ENCODE peak calls at places on chromosome 17, in nine cellular contexts. K is mucosa of descending colon, T is ovary, N is AG10803, J is brain microvascular endothelial cell, U is body of pancreas, M is OCI-LY7, B is mammary epithelial cell, R is BE2C. I is an unnamed sample.

GRCh38 chr17:81713556-81714411 is 1.7 kb downstream of the SLC25A10 start:
- DNase-seq in K (peak; percentile 76), T (peak; percentile 36), N (no peak), J (no peak), U (peak; percentile 71), M (no peak), B (no peak), R (no peak), I (no peak)

GRCh38 chr17:9434502-9435113 is 141.0 kb downstream of the STX8 start:
- DNase-seq in K (peak; percentile 16), T (no peak), N (no peak), J (peak; percentile 6), U (no peak), M (no peak), B (peak; percentile 24), R (no peak), I (peak; percentile 5)

GRCh38 chr17:78925662-78926555 is 722 bp upstream of the TIMP2 start:
- DNase-seq in K (peak; percentile 71), T (peak; percentile 87), N (peak; percentile 91), J (peak; percentile 86), U (peak; percentile 66), M (no peak), B (no peak), R (no peak), I (no peak)

GRCh38 chr17:60947100-60947499 is 269.4 kb downstream of the BCAS3 start:
- DNase-seq in K (no peak), T (no peak), N (peak; percentile 51), J (peak; percentile 25), U (no peak), M (no peak), B (no peak), R (no peak), I (no peak)

GRCh38 chr17:32646941-32647340 is 160.1 kb downstream of the CDK5R1 start:
- DNase-seq in K (no peak), T (no peak), N (no peak), J (no peak), U (no peak), M (no peak), B (no peak), R (no peak), I (no peak)

GRCh38 chr17:1315409-1315808 is 35.9 kb downstream of the TRARG1 start:
- DNase-seq in K (no peak), T (no peak), N (no peak), J (no peak), U (no peak), M (no peak), B (no peak), R (no peak), I (no peak)

GRCh38 chr17:44967907-44968224 is 237 bp downstream of the C1QL1 start:
- DNase-seq in K (no peak), T (peak; percentile 41), N (no peak), J (no peak), U (no peak), M (no peak), B (no peak), R (no peak), I (no peak)

GRCh38 chr17:63437287-63438091 is 8.6 kb downstream of the CYB561 start:
- DNase-seq in K (no peak), T (peak; percentile 59), N (peak; percentile 47), J (no peak), U (peak; percentile 85), M (no peak), B (no peak), R (peak; percentile 55), I (no peak)

GRCh38 chr17:22703204-22703603 is 1010.9 kb downstream of the KCNJ18 start:
- DNase-seq in K (no peak), T (no peak), N (no peak), J (no peak), U (no peak), M (no peak), B (no peak), R (no peak), I (no peak)

GRCh38 chr17:78924481-78925151 is 571 bp downstream of the TIMP2 start:
- DNase-seq in K (no peak), T (peak; percentile 70), N (peak; percentile 59), J (no peak), U (no peak), M (no peak), B (no peak), R (no peak), I (no peak)

GRCh38 chr17:82668631-82669099 is 20.4 kb upstream of the WDR45B start:
- DNase-seq in K (peak; percentile 74), T (peak; percentile 55), N (peak; percentile 69), J (peak; percentile 21), U (peak; percentile 80), M (peak; percentile 73), B (peak; percentile 37), R (peak; percentile 86), I (no peak)

GRCh38 chr17:65677932-65678331 is 116.5 kb upstream of the AXIN2 start:
- DNase-seq in K (no peak), T (no peak), N (peak; percentile 31), J (peak; percentile 40), U (no peak), M (no peak), B (no peak), R (no peak), I (no peak)

GRCh38 chr17:36934144-36934758 is 3.0 kb upstream of the LHX1 start:
- DNase-seq in K (no peak), T (no peak), N (no peak), J (no peak), U (no peak), M (no peak), B (no peak), R (no peak), I (no peak)

GRCh38 chr17:82281502-82282238 is 8.2 kb upstream of the CSNK1D start:
- DNase-seq in K (no peak), T (no peak), N (no peak), J (no peak), U (peak; percentile 94), M (no peak), B (peak; percentile 92), R (no peak), I (peak; percentile 21)

DNA sequence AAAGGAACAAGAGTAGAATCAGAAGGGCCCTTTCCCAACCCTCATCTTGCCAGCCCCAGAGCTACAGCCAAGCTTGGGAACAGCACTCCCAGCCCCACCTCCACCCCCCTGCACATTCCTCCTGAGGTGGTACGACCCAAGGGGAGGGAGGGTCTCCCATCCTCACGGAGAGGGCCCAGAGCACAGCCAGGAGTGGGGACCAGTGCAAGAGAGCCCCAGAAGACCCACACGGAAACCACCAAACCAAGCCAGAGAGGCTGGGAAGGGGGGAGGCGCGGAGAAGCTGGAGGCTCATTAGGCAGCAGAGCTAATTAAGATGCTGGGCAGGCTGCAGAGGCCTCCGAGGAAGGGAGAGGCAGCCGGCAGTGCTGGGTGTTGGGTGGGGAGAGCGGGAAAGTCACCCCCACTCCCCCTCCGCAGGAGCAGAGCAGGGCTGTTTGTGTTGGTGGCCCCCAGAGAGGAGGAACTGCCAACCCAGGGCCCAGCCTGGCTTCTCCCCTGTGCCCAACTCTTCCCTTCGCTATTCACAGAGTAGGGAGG is 2.4 kb downstream of the CACNB1 start:
- DNase-seq in K (no peak), T (no peak), N (no peak), J (no peak), U (no peak), M (no peak), B (no peak), R (no peak), I (no peak)
- H3K4me3 ChIP-seq in K (no peak overlapping the region), T (no peak overlapping the region), N (peak overlapping the region; percentile 81), J (no peak overlapping the region), U (no peak overlapping the region), M (peak overlapping the region; percentile 91), B (no peak overlapping the region), R (peak overlapping the region; percentile 31), I (no peak overlapping the region)

DNA sequence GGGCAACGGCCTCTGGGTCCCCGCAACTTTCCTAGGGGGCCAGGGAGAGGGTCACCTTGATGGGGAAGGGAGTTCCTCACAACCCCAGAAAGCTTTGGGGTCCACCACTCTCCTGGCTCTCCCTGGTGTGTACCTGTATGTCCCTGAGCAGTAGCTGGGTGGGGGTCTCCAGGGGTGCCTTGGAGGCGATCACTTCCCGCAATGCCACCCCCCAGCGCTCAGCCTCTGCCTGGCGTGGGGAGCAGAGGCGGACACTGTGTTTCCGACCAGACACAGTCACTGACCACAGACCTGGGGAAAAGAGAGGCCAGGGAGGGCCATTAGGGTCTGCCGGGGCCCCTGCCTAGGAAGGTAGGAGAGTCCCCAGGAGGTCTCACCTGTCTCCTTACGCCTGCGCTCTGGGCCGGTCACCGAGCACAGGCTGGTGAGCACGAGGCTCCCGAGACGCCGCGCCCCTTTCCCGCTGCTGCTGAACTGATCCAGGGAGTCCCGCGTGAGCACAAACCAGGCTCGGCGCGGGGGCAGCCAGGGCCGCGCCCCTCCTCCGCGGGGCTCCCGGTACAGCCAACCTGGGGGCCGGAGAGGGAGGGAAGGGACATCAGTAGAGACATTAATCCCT is 3.4 kb downstream of the PLEKHH3 start:
- DNase-seq in K (no peak), T (peak; percentile 61), N (no peak), J (no peak), U (peak; percentile 52), M (no peak), B (no peak), R (no peak), I (no peak)
- TF ChIP-seq CTCF in K (no peak), T (no peak), N (no peak), J (no peak), U (no peak), M (no peak), B (no peak), R (no peak), I (no peak)

GRCh38 chr17:74730491-74731346 is 6.3 kb upstream of the RAB37 start:
- DNase-seq in K (no peak), T (no peak), N (no peak), J (no peak), U (no peak), M (no peak), B (no peak), R (no peak), I (no peak)
- H3K4me3 ChIP-seq in K (no peak overlapping the region), T (no peak overlapping the region), N (no peak overlapping the region), J (no peak overlapping the region), U (no peak overlapping the region), M (no peak overlapping the region), B (no peak overlapping the region), R (no peak overlapping the region), I (no peak overlapping the region)

DNA sequence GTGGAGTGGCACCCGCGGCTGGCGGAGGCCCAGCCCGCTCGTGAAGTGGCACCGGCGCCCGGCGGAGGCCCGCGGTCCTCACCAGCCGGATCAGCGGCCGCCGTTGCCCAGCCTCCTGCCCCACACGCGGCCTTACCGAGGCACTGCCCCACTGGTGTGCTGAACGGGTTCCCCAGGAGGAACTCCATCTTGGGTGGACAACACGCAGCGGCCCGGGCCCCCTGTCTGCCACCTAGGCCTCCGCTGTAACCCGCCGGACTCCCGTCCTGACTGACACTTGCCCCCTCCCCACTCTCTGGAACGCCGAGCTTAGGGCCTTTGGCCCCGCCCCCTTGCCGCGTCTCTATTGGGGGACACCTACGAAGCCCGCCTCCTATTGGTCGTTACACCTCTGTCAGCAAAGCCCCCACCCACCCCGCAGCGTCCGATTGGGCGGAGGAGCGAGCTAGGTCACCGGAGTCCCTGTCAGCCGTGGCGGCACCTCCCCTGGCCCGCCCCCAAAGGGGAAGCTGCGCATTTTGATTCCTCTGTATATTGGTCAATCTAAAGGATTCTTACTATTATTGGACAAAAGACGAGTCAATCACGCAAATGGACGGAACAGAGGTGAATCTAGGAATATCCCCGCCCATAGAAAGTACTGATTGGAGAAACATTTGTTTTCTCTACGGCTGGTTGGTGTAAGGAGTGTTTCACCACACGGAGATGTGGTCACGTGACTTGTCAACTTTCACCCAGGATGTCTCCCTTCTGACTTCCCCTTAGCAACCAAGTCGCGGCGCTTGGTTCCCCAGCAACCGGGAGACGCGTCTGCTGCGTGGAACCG is at the start of the genes DRC3 and TOM1L2:
- DNase-seq in K (peak; percentile 100), T (peak; percentile 100), N (peak; percentile 100), J (peak; percentile 100), U (peak; percentile 100), M (peak; percentile 100), B (peak; percentile 100), R (peak; percentile 98), I (peak; percentile 100)
- TF ChIP-seq CTCF in K (no peak), T (peak; percentile 26), N (peak; percentile 5), J (no peak), U (no peak), M (no peak), B (no peak), R (no peak), I (no peak)

I was measured in retinal pigment epithelial cell.